ENCODE peak calls at places on chromosomes 16 and 17, in nine cellular contexts. Y is cardiac fibroblast, A is astrocyte, F is left ventricle myocardium inferior, T is prostate gland, U is cardiac muscle cell, P is A549, S is tibial nerve, I is adrenal gland. L is an unnamed sample.

GRCh38 chr17:6536053-6536452 is 20.3 kb downstream of the PITPNM3 start:
- DNase-seq in S (no peak), U (no peak), Y (no peak), F (no peak), T (no peak), P (no peak), I (no peak), A (no peak), L (no peak)

GRCh38 chr16:25235991-25236390 is 19.2 kb downstream of the AQP8 start:
- DNase-seq in I (no peak), T (no peak), A (no peak), P (no peak), S (no peak), U (no peak), Y (no peak), F (no peak), L (no peak)

GRCh38 chr16:87963400-87963799 is 12.2 kb downstream of the BANP start:
- DNase-seq in F (no peak), Y (peak; percentile 93), U (no peak), S (no peak), T (no peak), I (no peak), A (peak; percentile 92), P (no peak), L (no peak)

GRCh38 chr16:31064882-31065461 is 9.1 kb downstream of the ZNF668 start:
- DNase-seq in A (peak; percentile 94), S (peak; percentile 39), P (peak; percentile 74), Y (peak; percentile 98), F (peak; percentile 68), I (peak; percentile 85), U (no peak), T (no peak), L (peak; percentile 62)

GRCh38 chr17:82794781-82795505 is 43.1 kb downstream of the TBCD start:
- DNase-seq in P (no peak), F (no peak), A (no peak), U (no peak), T (no peak), I (no peak), Y (peak; percentile 7), S (no peak), L (no peak)

GRCh38 chr17:320809-321385 is 31.7 kb downstream of the RPH3AL start:
- DNase-seq in S (no peak), U (peak; percentile 94), A (no peak), P (peak; percentile 31), I (no peak), Y (no peak), F (no peak), T (no peak), L (peak; percentile 70)

GRCh38 chr17:74453665-74454196 is 12.7 kb upstream of the CD300A start:
- DNase-seq in A (no peak), U (peak; percentile 93), S (peak; percentile 89), P (peak; percentile 77), I (no peak), T (no peak), F (no peak), Y (no peak), L (no peak)

GRCh38 chr16:10039220-10040096 is 142.8 kb downstream of the GRIN2A start:
- DNase-seq in F (no peak), P (peak; percentile 38), U (peak; percentile 66), S (no peak), A (peak; percentile 16), I (no peak), T (no peak), Y (no peak), L (peak; percentile 35)

GRCh38 chr16:27723711-27724490 is 174.0 kb downstream of the KATNIP start:
- DNase-seq in Y (no peak), S (no peak), F (no peak), I (no peak), T (no peak), P (no peak), A (no peak), U (no peak), L (no peak)

GRCh38 chr16:67230809-67231660 is 4.1 kb downstream of the TMEM208 start:
- DNase-seq in F (no peak), I (no peak), T (no peak), S (no peak), U (no peak), A (no peak), Y (no peak), P (no peak), L (no peak)

GRCh38 chr17:51434434-51435170 is 174.3 kb downstream of the UTP18 start:
- DNase-seq in P (peak; percentile 55), Y (no peak), F (no peak), T (no peak), I (no peak), S (no peak), U (no peak), A (no peak), L (no peak)

GRCh38 chr17:83183951-83184506 is 104.6 kb downstream of the METRNL start:
- DNase-seq in Y (no peak), U (no peak), S (peak; percentile 13), F (no peak), I (no peak), A (no peak), P (no peak), T (no peak), L (no peak)

GRCh38 chr17:38890410-38890746 is 20.5 kb downstream of the LASP1 start:
- DNase-seq in I (no peak), A (no peak), T (no peak), F (no peak), Y (no peak), S (no peak), P (no peak), U (no peak), L (no peak)

GRCh38 chr16:88871349-88871702 is 4.9 kb upstream of the PABPN1L start:
- DNase-seq in F (no peak), Y (no peak), U (no peak), T (no peak), P (no peak), A (no peak), S (no peak), I (no peak), L (no peak)

GRCh38 chr16:81405702-81406113 is 38.9 kb upstream of the CMIP start:
- DNase-seq in Y (peak; percentile 95), T (no peak), I (peak; percentile 59), S (no peak), P (peak; percentile 99), F (no peak), A (peak; percentile 99), U (no peak), L (peak; percentile 88)

GRCh38 chr17:21160401-21160800 is 33.6 kb downstream of the DHRS7B start:
- DNase-seq in P (no peak), T (no peak), A (no peak), I (no peak), S (no peak), U (no peak), Y (no peak), F (no peak), L (no peak)

GRCh38 chr16:64907844-64908243 is 214.0 kb downstream of the CDH11 start:
- DNase-seq in T (no peak), F (no peak), S (no peak), P (no peak), A (peak; percentile 87), Y (no peak), I (peak; percentile 34), U (peak; percentile 23), L (no peak)

GRCh38 chr16:9219811-9220210 is 128.4 kb downstream of the HAPSTR1 start:
- DNase-seq in Y (no peak), P (no peak), T (no peak), I (no peak), S (no peak), U (no peak), A (no peak), F (no peak), L (no peak)

GRCh38 chr17:77317091-77317519 is 176.3 kb downstream of the SEC14L1 start:
- DNase-seq in T (no peak), S (no peak), I (no peak), A (no peak), U (no peak), P (no peak), Y (no peak), F (no peak), L (no peak)

GRCh38 chr17:76537578-76538280 is at the start of gene CYGB:
- DNase-seq in A (no peak), F (peak; percentile 74), T (no peak), S (no peak), Y (peak; percentile 62), I (no peak), U (peak; percentile 40), P (no peak), L (peak; percentile 64)

GRCh38 chr16:82899731-82900454 is 273.1 kb downstream of the CDH13 start:
- DNase-seq in I (no peak), U (no peak), T (no peak), P (no peak), S (no peak), F (no peak), Y (no peak), A (peak; percentile 56), L (no peak)

GRCh38 chr16:4529085-4530060 is 9.2 kb downstream of the CDIP1 start:
- DNase-seq in S (no peak), I (no peak), U (peak; percentile 54), T (no peak), Y (no peak), P (no peak), F (no peak), A (peak; percentile 83), L (peak; percentile 50)
- TF ChIP-seq CTCF in S (no peak), I (no peak), U (no peak), T (no peak), Y (no peak), P (no peak), F (no peak), A (no peak), L (no peak)

GRCh38 chr17:36844601-36845000 is 92.7 kb upstream of the LHX1 start:
- DNase-seq in I (no peak), P (no peak), S (no peak), F (no peak), U (no peak), Y (no peak), A (no peak), T (no peak), L (no peak)
- TF ChIP-seq CTCF in I (no peak), P (no peak), S (no peak), F (no peak), U (no peak), Y (no peak), A (no peak), T (no peak), L (no peak)

DNA sequence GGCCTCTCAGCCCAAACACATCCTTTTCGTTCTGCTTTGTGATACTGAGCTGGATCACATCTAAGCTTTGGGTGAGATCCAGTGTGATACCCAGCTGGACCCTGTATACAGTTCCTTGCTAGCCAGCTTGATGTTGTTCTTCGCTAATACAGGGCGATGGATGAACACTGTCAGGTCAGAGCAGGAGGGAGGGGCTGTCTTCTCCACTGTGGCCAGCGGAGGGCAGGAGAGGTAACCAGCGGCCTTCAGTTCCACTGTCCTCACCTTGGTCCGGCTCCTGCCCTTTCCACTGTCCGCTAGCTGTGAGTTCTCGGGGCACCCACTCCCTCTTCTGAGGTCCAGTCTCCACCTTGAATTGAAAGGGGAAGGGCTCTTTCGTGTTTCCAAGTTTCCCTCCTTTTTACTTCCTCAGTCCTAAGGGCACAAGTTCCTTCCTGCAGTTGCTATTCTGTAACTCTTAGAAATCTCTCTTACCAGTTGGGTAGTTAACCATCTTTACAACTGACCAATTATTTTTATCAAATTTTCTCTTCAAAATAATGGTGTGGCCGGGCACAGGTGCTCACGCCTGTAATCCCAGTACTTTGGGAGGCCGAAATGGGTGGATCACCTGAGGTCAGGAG is 3.0 kb upstream of the ZNF213 start:
- DNase-seq in P (peak; percentile 70), F (no peak), Y (peak; percentile 41), T (no peak), A (no peak), S (no peak), U (peak; percentile 62), I (no peak), L (peak; percentile 76)
- TF ChIP-seq CTCF in P (peak; percentile 39), F (peak; percentile 63), Y (peak; percentile 57), T (no peak), A (peak; percentile 50), S (peak; percentile 17), U (peak; percentile 62), I (peak; percentile 49), L (peak; percentile 50)

GRCh38 chr17:49859991-49860953 is 12.4 kb upstream of the TAC4 start:
- DNase-seq in P (peak; percentile 31), U (no peak), I (peak; percentile 54), S (no peak), T (no peak), A (no peak), F (no peak), Y (no peak), L (no peak)
- TF ChIP-seq CTCF in P (no peak), U (peak; percentile 8), I (no peak), S (no peak), T (no peak), A (no peak), F (no peak), Y (no peak), L (peak; percentile 18)